ENCODE peak calls at places on chromosomes 7 and 10, in eight cellular contexts. F is GM12865; N is cardiac septum; G is epithelial cell of esophagus; P is LHCN-M2; E is smooth muscle cell of the brain vasculature; J is ascending aorta; T is stimulated activated CD8-positive, alpha-beta memory T cell treated with anti-CD3 and anti-CD28 coated beads, Interleukin-4, amount 100 ng/mL, for 1 hour. C is an unnamed sample.

GRCh38 chr7:37982423-37982822 is 62.0 kb downstream of the EPDR1 start:
- DNase-seq in G (no peak), N (no peak), E (no peak), T (no peak), P (peak), J (no peak), F (no peak), C (no peak)

GRCh38 chr7:44279286-44279685 is 46.1 kb downstream of the CAMK2B start:
- DNase-seq in J (peak), E (no peak), G (no peak), N (peak), F (no peak), T (no peak), P (no peak), C (no peak)

GRCh38 chr10:34538291-34538829 is 276.7 kb downstream of the PARD3 start:
- DNase-seq in T (no peak), N (no peak), J (no peak), P (no peak), G (peak), F (peak), E (no peak), C (no peak)

GRCh38 chr7:22137466-22137865 is 191.8 kb upstream of the CDCA7L start:
- DNase-seq in P (peak), E (no peak), J (no peak), T (no peak), G (no peak), F (no peak), N (no peak), C (no peak)

GRCh38 chr10:77357611-77358010 is 280.0 kb downstream of the KCNMA1 start:
- DNase-seq in G (peak), P (peak), N (no peak), F (no peak), J (no peak), T (no peak), E (peak), C (no peak)

GRCh38 chr7:105454921-105455320 is 66.2 kb upstream of the SRPK2 start:
- DNase-seq in N (no peak), T (no peak), F (no peak), J (no peak), P (peak), G (peak), E (no peak), C (no peak)

GRCh38 chr7:143504215-143504936 is 26.7 kb downstream of the TAS2R41 start:
- DNase-seq in J (no peak), P (peak), E (no peak), G (no peak), F (no peak), T (no peak), N (no peak), C (no peak)

GRCh38 chr10:59167512-59167911 is 8.9 kb upstream of the PHYHIPL start:
- DNase-seq in G (no peak), T (no peak), N (no peak), J (no peak), F (no peak), P (no peak), E (no peak), C (no peak)

GRCh38 chr10:17669185-17669872 is 25.4 kb downstream of the STAM start:
- DNase-seq in J (no peak), E (no peak), P (no peak), F (peak), G (no peak), N (no peak), T (no peak), C (no peak)

GRCh38 chr7:3552499-3552898 is 251.4 kb downstream of the SDK1 start:
- DNase-seq in T (no peak), N (no peak), E (no peak), G (peak), F (no peak), J (no peak), P (peak), C (no peak)

GRCh38 chr10:59108886-59109288 is 67.6 kb upstream of the PHYHIPL start:
- DNase-seq in G (no peak), N (no peak), T (no peak), F (no peak), J (no peak), P (no peak), E (no peak), C (no peak)

GRCh38 chr7:103593691-103594090 is 147.7 kb upstream of the SLC26A5 start:
- DNase-seq in T (no peak), E (no peak), F (no peak), N (no peak), G (peak), P (peak), J (no peak), C (no peak)

GRCh38 chr10:114821915-114822770 is 563 bp downstream of the FHIP2A start:
- DNase-seq in E (no peak), F (peak), P (peak), G (peak), N (peak), T (peak), J (no peak), C (no peak)

GRCh38 chr10:110326351-110327032 is 21.8 kb upstream of the SMNDC1 start:
- DNase-seq in G (peak), E (no peak), F (peak), J (no peak), N (no peak), P (peak), T (no peak), C (no peak)

GRCh38 chr10:57754803-57755202 is 512.9 kb downstream of the IPMK start:
- DNase-seq in F (no peak), T (no peak), G (no peak), E (no peak), P (no peak), J (no peak), N (no peak), C (no peak)

GRCh38 chr10:34320265-34320664 is 494.8 kb downstream of the PARD3 start:
- DNase-seq in P (no peak), G (no peak), N (no peak), F (no peak), J (no peak), T (no peak), E (no peak), C (no peak)

GRCh38 chr10:97291357-97292096 is 910 bp downstream of the ARHGAP19 start:
- DNase-seq in E (no peak), P (no peak), G (no peak), F (no peak), N (no peak), J (peak), T (no peak), C (no peak)

GRCh38 chr7:48628950-48629349 is 295.4 kb upstream of the CDC14C start:
- DNase-seq in T (no peak), E (no peak), G (no peak), N (no peak), P (no peak), F (no peak), J (no peak), C (no peak)

GRCh38 chr7:74481458-74482324 is 28.0 kb downstream of the GTF2IRD1 start:
- DNase-seq in J (no peak), N (no peak), P (peak), F (no peak), E (no peak), G (no peak), T (no peak), C (no peak)

GRCh38 chr10:67818323-67818722 is 19.7 kb downstream of the DNAJC12 start:
- DNase-seq in T (no peak), F (no peak), J (no peak), N (no peak), G (peak), E (no peak), P (peak), C (no peak)

GRCh38 chr10:77537720-77538373 is 99.8 kb downstream of the KCNMA1 start:
- DNase-seq in T (no peak), J (peak), G (no peak), F (no peak), E (no peak), P (no peak), N (no peak), C (peak)

GRCh38 chr7:153320728-153321127 is 561.2 kb downstream of the ACTR3B start:
- DNase-seq in G (no peak), J (no peak), T (no peak), F (no peak), N (no peak), P (no peak), E (no peak), C (no peak)

GRCh38 chr7:151411551-151411950 is 1.7 kb upstream of the WDR86 start:
- DNase-seq in N (no peak), J (no peak), P (no peak), E (no peak), G (no peak), F (no peak), T (no peak), C (no peak)

GRCh38 chr7:16930958-16931357 is 49.2 kb upstream of the AGR3 start:
- DNase-seq in F (no peak), P (no peak), G (no peak), N (no peak), T (no peak), E (no peak), J (no peak), C (no peak)

GRCh38 chr7:130733866-130734524 is at the start of gene KLF14:
- DNase-seq in J (no peak), P (no peak), T (no peak), G (peak), F (peak), N (no peak), E (no peak), C (no peak)

GRCh38 chr7:128084896-128085608 is 53.8 kb upstream of the LRRC4 start:
- DNase-seq in T (no peak), P (peak), J (no peak), G (no peak), E (no peak), N (no peak), F (no peak), C (no peak)

GRCh38 chr10:110701618-110701971 is 57.5 kb downstream of the RBM20 start:
- DNase-seq in T (no peak), J (no peak), P (no peak), N (no peak), F (no peak), G (no peak), E (no peak), C (no peak)

GRCh38 chr7:55526770-55527169 is 45.5 kb downstream of the VOPP1 start:
- DNase-seq in P (no peak), F (no peak), T (no peak), E (no peak), G (no peak), J (no peak), N (no peak), C (no peak)

GRCh38 chr10:100897976-100898375 is 14.8 kb upstream of the SLF2 start:
- DNase-seq in E (no peak), G (no peak), N (no peak), J (peak), T (no peak), P (no peak), F (no peak), C (no peak)

GRCh38 chr7:26199301-26200112 is 1.0 kb downstream of the HNRNPA2B1 start:
- DNase-seq in T (peak), J (peak), N (peak), G (peak), F (peak), P (peak), E (no peak), C (no peak)

GRCh38 chr7:66013938-66014337 is 31.9 kb upstream of the GUSB start:
- DNase-seq in E (peak), J (no peak), T (no peak), P (peak), F (peak), N (no peak), G (peak), C (no peak)

GRCh38 chr7:110442386-110442837 is 648.5 kb upstream of the LRRN3 start:
- DNase-seq in T (no peak), P (no peak), G (peak), J (no peak), E (no peak), N (no peak), F (peak), C (no peak)

GRCh38 chr7:33369888-33370287 is 240.5 kb downstream of the BBS9 start:
- DNase-seq in F (no peak), T (no peak), J (no peak), P (no peak), G (no peak), E (no peak), N (no peak), C (no peak)

C was measured in thoracic aorta.